ENCODE peak calls at places on chromosomes 6 and 20, in five cellular contexts. R is NCI-H460; U is dermis microvascular lymphatic vessel endothelial cell; G is omental fat pad; P is stimulated activated CD8-positive, alpha-beta memory T cell treated with anti-CD3 and anti-CD28 coated beads, Interleukin-7, amount 100 ng/mL, for 1 hour. Y is an unnamed sample.

GRCh38 chr20:16441526-16442164 is 131.6 kb downstream of the KIF16B start:
- DNase-seq in P (no peak), G (no peak), U (no peak), R (no peak), Y (no peak)

GRCh38 chr6:88376759-88377387 is 210.7 kb upstream of the CNR1 start:
- DNase-seq in P (no peak), R (no peak), G (no peak), U (peak; percentile 17), Y (no peak)

GRCh38 chr20:5279661-5280060 is 37.1 kb downstream of the PROKR2 start:
- DNase-seq in G (no peak), R (no peak), P (no peak), U (no peak), Y (no peak)

GRCh38 chr20:4533734-4534133 is 188.0 kb upstream of the PRND start:
- DNase-seq in U (no peak), G (no peak), R (no peak), P (no peak), Y (no peak)

GRCh38 chr6:82178084-82178758 is 69.3 kb downstream of the IBTK start:
- DNase-seq in U (peak; percentile 55), P (no peak), G (no peak), R (peak; percentile 38), Y (no peak)

GRCh38 chr6:3396503-3397180 is 60.2 kb downstream of the SLC22A23 start:
- DNase-seq in G (no peak), U (no peak), P (no peak), R (no peak), Y (peak; percentile 81)

GRCh38 chr6:28217890-28218289 is 7.2 kb upstream of the ZSCAN9 start:
- DNase-seq in U (no peak), P (no peak), R (no peak), G (no peak), Y (no peak)

GRCh38 chr6:139144490-139145085 is 9.7 kb downstream of the HECA start:
- DNase-seq in R (no peak), G (no peak), U (no peak), P (no peak), Y (no peak)

GRCh38 chr20:25989196-25989595 is 292.5 kb upstream of the ZNF337 start:
- DNase-seq in U (no peak), R (no peak), P (no peak), G (no peak), Y (no peak)

GRCh38 chr20:10236540-10237533 is 18.2 kb downstream of the SNAP25 start:
- DNase-seq in U (no peak), P (no peak), G (no peak), R (no peak), Y (no peak)